ENCODE peak calls at places on chromosomes 12 and 14, in six cellular contexts. One of them, this sample, is unnamed.

GRCh38 chr12:49728446-49728845 is 12.9 kb upstream of the TMBIM6 start:
- DNase-seq in M059J: no peak
- DNase-seq in hepatic stellate cell: no peak
- DNase-seq in astrocyte of the hippocampus: no peak
- DNase-seq in iPS DF 6.9: no peak
- DNase-seq in SK-MEL-5: no peak
- DNase-seq in this sample: no peak

GRCh38 chr12:67982165-67982563 is 7.1 kb upstream of the IFNG-AS1 start:
- DNase-seq in hepatic stellate cell: no peak
- DNase-seq in iPS DF 6.9: no peak
- DNase-seq in M059J: peak
- DNase-seq in SK-MEL-5: no peak
- DNase-seq in astrocyte of the hippocampus: no peak
- DNase-seq in this sample: no peak

GRCh38 chr14:86305058-86305457 is 775.1 kb downstream of the FLRT2 start:
- DNase-seq in SK-MEL-5: no peak
- DNase-seq in astrocyte of the hippocampus: no peak
- DNase-seq in M059J: no peak
- DNase-seq in hepatic stellate cell: no peak
- DNase-seq in iPS DF 6.9: no peak
- DNase-seq in this sample: peak

GRCh38 chr12:81147286-81147919 is 69.5 kb downstream of the ACSS3 start:
- DNase-seq in M059J: no peak
- DNase-seq in hepatic stellate cell: no peak
- DNase-seq in iPS DF 6.9: no peak
- DNase-seq in SK-MEL-5: no peak
- DNase-seq in astrocyte of the hippocampus: no peak
- DNase-seq in this sample: no peak

GRCh38 chr12:104501641-104502040 is 44.9 kb downstream of the CHST11 start:
- DNase-seq in astrocyte of the hippocampus: no peak
- DNase-seq in iPS DF 6.9: no peak
- DNase-seq in SK-MEL-5: no peak
- DNase-seq in M059J: no peak
- DNase-seq in hepatic stellate cell: no peak
- DNase-seq in this sample: peak

GRCh38 chr14:99659333-99659741 is 14.4 kb downstream of the HHIPL1 start:
- DNase-seq in M059J: no peak
- DNase-seq in hepatic stellate cell: no peak
- DNase-seq in astrocyte of the hippocampus: no peak
- DNase-seq in SK-MEL-5: no peak
- DNase-seq in iPS DF 6.9: no peak
- DNase-seq in this sample: peak

GRCh38 chr12:6065131-6065871 is 59.2 kb downstream of the VWF start:
- DNase-seq in hepatic stellate cell: no peak
- DNase-seq in iPS DF 6.9: no peak
- DNase-seq in SK-MEL-5: no peak
- DNase-seq in astrocyte of the hippocampus: no peak
- DNase-seq in M059J: no peak
- DNase-seq in this sample: peak

GRCh38 chr12:24470050-24470449 is 478.9 kb downstream of the BCAT1 start:
- DNase-seq in M059J: peak
- DNase-seq in astrocyte of the hippocampus: no peak
- DNase-seq in hepatic stellate cell: no peak
- DNase-seq in iPS DF 6.9: no peak
- DNase-seq in SK-MEL-5: no peak
- DNase-seq in this sample: no peak

GRCh38 chr12:118011961-118012360 is 4.5 kb upstream of the RFC5 start:
- DNase-seq in SK-MEL-5: no peak
- DNase-seq in astrocyte of the hippocampus: no peak
- DNase-seq in iPS DF 6.9: no peak
- DNase-seq in hepatic stellate cell: no peak
- DNase-seq in M059J: no peak
- DNase-seq in this sample: no peak

GRCh38 chr14:65424531-65424930 is 12.0 kb downstream of the FUT8 start:
- DNase-seq in SK-MEL-5: no peak
- DNase-seq in astrocyte of the hippocampus: no peak
- DNase-seq in M059J: peak
- DNase-seq in hepatic stellate cell: no peak
- DNase-seq in iPS DF 6.9: no peak
- DNase-seq in this sample: no peak

GRCh38 chr12:78009031-78009430 is 178.3 kb downstream of the NAV3 start:
- DNase-seq in SK-MEL-5: no peak
- DNase-seq in M059J: no peak
- DNase-seq in iPS DF 6.9: no peak
- DNase-seq in hepatic stellate cell: no peak
- DNase-seq in astrocyte of the hippocampus: no peak
- DNase-seq in this sample: no peak

GRCh38 chr12:49342066-49342913 is 4.4 kb upstream of the DNAJC22 start:
- DNase-seq in hepatic stellate cell: peak
- DNase-seq in iPS DF 6.9: peak
- DNase-seq in SK-MEL-5: peak
- DNase-seq in astrocyte of the hippocampus: peak
- DNase-seq in M059J: peak
- DNase-seq in this sample: peak

GRCh38 chr12:90679674-90680073 is 275.3 kb downstream of the CCER1 start:
- DNase-seq in hepatic stellate cell: no peak
- DNase-seq in iPS DF 6.9: no peak
- DNase-seq in M059J: no peak
- DNase-seq in astrocyte of the hippocampus: no peak
- DNase-seq in SK-MEL-5: no peak
- DNase-seq in this sample: no peak

GRCh38 chr12:116406529-116406928 is 129.0 kb upstream of the MED13L start:
- DNase-seq in M059J: peak
- DNase-seq in astrocyte of the hippocampus: no peak
- DNase-seq in SK-MEL-5: peak
- DNase-seq in iPS DF 6.9: no peak
- DNase-seq in hepatic stellate cell: peak
- DNase-seq in this sample: peak

GRCh38 chr14:58428011-58428807 is 690 bp downstream of the KIAA0586 start:
- DNase-seq in hepatic stellate cell: peak
- DNase-seq in iPS DF 6.9: no peak
- DNase-seq in SK-MEL-5: peak
- DNase-seq in M059J: peak
- DNase-seq in astrocyte of the hippocampus: peak
- DNase-seq in this sample: peak

GRCh38 chr12:22978962-22979361 is 354.0 kb downstream of the ETNK1 start:
- DNase-seq in SK-MEL-5: no peak
- DNase-seq in M059J: peak
- DNase-seq in hepatic stellate cell: peak
- DNase-seq in astrocyte of the hippocampus: peak
- DNase-seq in iPS DF 6.9: no peak
- DNase-seq in this sample: peak

GRCh38 chr12:21725731-21726130 is 48.8 kb downstream of the KCNJ8 start:
- DNase-seq in SK-MEL-5: no peak
- DNase-seq in M059J: no peak
- DNase-seq in hepatic stellate cell: no peak
- DNase-seq in iPS DF 6.9: no peak
- DNase-seq in astrocyte of the hippocampus: peak
- DNase-seq in this sample: no peak

GRCh38 chr14:49982522-49982951 is 89.7 kb downstream of the ARF6 start:
- DNase-seq in hepatic stellate cell: peak
- DNase-seq in astrocyte of the hippocampus: peak
- DNase-seq in SK-MEL-5: no peak
- DNase-seq in M059J: peak
- DNase-seq in iPS DF 6.9: no peak
- DNase-seq in this sample: peak

GRCh38 chr12:44876554-44877275 is 600 bp upstream of the NELL2 start:
- DNase-seq in hepatic stellate cell: peak
- DNase-seq in M059J: peak
- DNase-seq in astrocyte of the hippocampus: peak
- DNase-seq in iPS DF 6.9: peak
- DNase-seq in SK-MEL-5: no peak
- DNase-seq in this sample: peak

GRCh38 chr12:73341559-73342247 is 1069.5 kb downstream of the TRHDE start:
- DNase-seq in SK-MEL-5: no peak
- DNase-seq in astrocyte of the hippocampus: no peak
- DNase-seq in hepatic stellate cell: no peak
- DNase-seq in iPS DF 6.9: no peak
- DNase-seq in M059J: no peak
- DNase-seq in this sample: no peak

GRCh38 chr14:92903359-92903758 is 19.6 kb upstream of the CHGA start:
- DNase-seq in hepatic stellate cell: no peak
- DNase-seq in M059J: no peak
- DNase-seq in astrocyte of the hippocampus: no peak
- DNase-seq in iPS DF 6.9: no peak
- DNase-seq in SK-MEL-5: no peak
- DNase-seq in this sample: no peak

GRCh38 chr12:89663577-89664357 is 44.9 kb downstream of the ATP2B1 start:
- DNase-seq in M059J: peak
- DNase-seq in SK-MEL-5: no peak
- DNase-seq in astrocyte of the hippocampus: peak
- DNase-seq in hepatic stellate cell: peak
- DNase-seq in iPS DF 6.9: no peak
- DNase-seq in this sample: no peak

GRCh38 chr14:104639889-104640548 is 35.4 kb upstream of the TMEM179 start:
- DNase-seq in SK-MEL-5: peak
- DNase-seq in iPS DF 6.9: peak
- DNase-seq in astrocyte of the hippocampus: peak
- DNase-seq in hepatic stellate cell: peak
- DNase-seq in M059J: peak
- DNase-seq in this sample: peak

GRCh38 chr12:45299132-45299692 is 83.3 kb downstream of the ANO6 start:
- DNase-seq in SK-MEL-5: no peak
- DNase-seq in astrocyte of the hippocampus: peak
- DNase-seq in iPS DF 6.9: no peak
- DNase-seq in hepatic stellate cell: no peak
- DNase-seq in M059J: peak
- DNase-seq in this sample: no peak

GRCh38 chr14:81831128-81831815 is 297.6 kb upstream of the SEL1L start:
- DNase-seq in hepatic stellate cell: no peak
- DNase-seq in M059J: no peak
- DNase-seq in astrocyte of the hippocampus: peak
- DNase-seq in SK-MEL-5: no peak
- DNase-seq in iPS DF 6.9: no peak
- DNase-seq in this sample: no peak

GRCh38 chr12:52168019-52168717 is 23.6 kb downstream of the KRT80 start:
- DNase-seq in hepatic stellate cell: no peak
- DNase-seq in astrocyte of the hippocampus: peak
- DNase-seq in SK-MEL-5: no peak
- DNase-seq in M059J: peak
- DNase-seq in iPS DF 6.9: no peak
- DNase-seq in this sample: peak